ENCODE peak calls at places on chromosomes 7 and 10, in seven cellular contexts. N, Z, T, I, F, H and G are unnamed samples.

GRCh38 chr7:140239653-140239935 is 62.8 kb upstream of the KDM7A start:
- DNase-seq in H (no peak), I (no peak), Z (no peak), F (no peak), N (no peak), T (no peak), G (no peak)

GRCh38 chr10:123795196-123795780 is 96.3 kb downstream of the CPXM2 start:
- DNase-seq in T (no peak), I (no peak), F (no peak), N (no peak), Z (no peak), H (no peak), G (no peak)

GRCh38 chr7:90474284-90475210 is 5.1 kb downstream of the PTTG1IP2 start:
- DNase-seq in F (peak; percentile 91), N (no peak), T (no peak), Z (no peak), H (no peak), I (peak; percentile 64), G (no peak)

GRCh38 chr7:73842248-73842895 is at the start of gene METTL27:
- DNase-seq in Z (peak; percentile 95), I (no peak), T (peak; percentile 97), N (peak; percentile 97), H (no peak), F (peak; percentile 91), G (peak; percentile 97)

GRCh38 chr7:131861620-131862346 is 305.4 kb upstream of the PODXL start:
- DNase-seq in I (no peak), N (no peak), Z (no peak), H (no peak), F (no peak), T (no peak), G (no peak)

GRCh38 chr7:47901542-47901941 is 46.7 kb downstream of the PKD1L1 start:
- DNase-seq in T (no peak), N (no peak), I (no peak), Z (no peak), H (peak; percentile 12), F (peak; percentile 50), G (no peak)

GRCh38 chr10:116857156-116857555 is 7.9 kb downstream of the ENO4 start:
- DNase-seq in N (no peak), H (no peak), F (no peak), I (no peak), Z (no peak), T (no peak), G (no peak)

GRCh38 chr10:94042001-94042813 is 48.5 kb downstream of the PLCE1 start:
- DNase-seq in H (no peak), T (peak; percentile 39), N (no peak), Z (no peak), I (no peak), F (peak; percentile 65), G (no peak)

GRCh38 chr10:50456711-50457110 is 167.0 kb downstream of the SGMS1 start:
- DNase-seq in Z (no peak), T (no peak), H (no peak), N (no peak), F (no peak), I (no peak), G (no peak)

GRCh38 chr10:97685395-97685958 is 1.6 kb downstream of the AVPI1 start:
- DNase-seq in H (no peak), Z (peak; percentile 67), N (no peak), I (peak; percentile 41), T (no peak), F (peak; percentile 22), G (no peak)

GRCh38 chr7:156612930-156613329 is 27.6 kb upstream of the RNF32 start:
- DNase-seq in Z (no peak), I (no peak), N (no peak), F (no peak), T (no peak), H (no peak), G (no peak)

GRCh38 chr10:13637303-13637856 is 50.6 kb downstream of the PRPF18 start:
- DNase-seq in T (no peak), N (no peak), I (no peak), F (no peak), H (no peak), Z (no peak), G (no peak)

GRCh38 chr10:18233775-18234174 is 93.6 kb downstream of the CACNB2 start:
- DNase-seq in F (peak; percentile 16), H (no peak), Z (no peak), T (peak; percentile 19), N (no peak), I (no peak), G (no peak)

GRCh38 chr10:22246680-22247391 is 29.0 kb upstream of the EBLN1 start:
- DNase-seq in H (peak; percentile 86), T (peak; percentile 35), N (no peak), Z (no peak), I (peak; percentile 95), F (peak; percentile 58), G (no peak)

DNA sequence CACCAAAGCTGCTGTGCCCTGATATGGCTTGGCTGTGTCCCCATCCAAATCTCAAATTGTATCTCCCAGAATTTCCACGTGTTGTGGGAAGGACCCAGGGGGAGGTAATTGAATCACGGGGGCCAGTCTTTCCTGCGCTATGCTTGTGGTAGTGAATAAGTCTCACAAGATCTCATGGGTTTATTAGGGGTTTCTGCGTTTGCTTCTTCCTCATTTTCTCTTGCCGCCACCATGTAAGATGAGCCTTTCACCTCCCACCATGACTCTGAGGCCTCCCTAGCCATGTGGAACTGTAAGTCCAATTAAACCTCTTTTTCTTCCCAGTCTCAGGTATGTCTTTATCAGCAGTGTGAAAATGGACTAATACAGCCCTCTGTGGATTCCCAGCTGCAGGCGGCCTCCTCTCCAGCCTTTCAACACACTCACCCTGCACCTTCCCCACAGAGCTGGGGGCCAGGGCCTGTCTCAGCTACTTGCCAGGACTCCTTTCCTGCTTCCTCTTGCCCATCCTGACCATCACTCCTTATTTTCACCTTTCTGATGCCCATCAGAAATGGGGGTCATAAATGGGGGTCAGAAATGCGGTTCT is 57.2 kb upstream of the TOMM7 start:
- DNase-seq in T (no peak), I (no peak), N (no peak), Z (no peak), H (no peak), F (no peak), G (no peak)
- TF ChIP-seq CTCF in T (no peak), I (no peak), N (no peak), Z (no peak), H (no peak), F (no peak), G (no peak)

DNA sequence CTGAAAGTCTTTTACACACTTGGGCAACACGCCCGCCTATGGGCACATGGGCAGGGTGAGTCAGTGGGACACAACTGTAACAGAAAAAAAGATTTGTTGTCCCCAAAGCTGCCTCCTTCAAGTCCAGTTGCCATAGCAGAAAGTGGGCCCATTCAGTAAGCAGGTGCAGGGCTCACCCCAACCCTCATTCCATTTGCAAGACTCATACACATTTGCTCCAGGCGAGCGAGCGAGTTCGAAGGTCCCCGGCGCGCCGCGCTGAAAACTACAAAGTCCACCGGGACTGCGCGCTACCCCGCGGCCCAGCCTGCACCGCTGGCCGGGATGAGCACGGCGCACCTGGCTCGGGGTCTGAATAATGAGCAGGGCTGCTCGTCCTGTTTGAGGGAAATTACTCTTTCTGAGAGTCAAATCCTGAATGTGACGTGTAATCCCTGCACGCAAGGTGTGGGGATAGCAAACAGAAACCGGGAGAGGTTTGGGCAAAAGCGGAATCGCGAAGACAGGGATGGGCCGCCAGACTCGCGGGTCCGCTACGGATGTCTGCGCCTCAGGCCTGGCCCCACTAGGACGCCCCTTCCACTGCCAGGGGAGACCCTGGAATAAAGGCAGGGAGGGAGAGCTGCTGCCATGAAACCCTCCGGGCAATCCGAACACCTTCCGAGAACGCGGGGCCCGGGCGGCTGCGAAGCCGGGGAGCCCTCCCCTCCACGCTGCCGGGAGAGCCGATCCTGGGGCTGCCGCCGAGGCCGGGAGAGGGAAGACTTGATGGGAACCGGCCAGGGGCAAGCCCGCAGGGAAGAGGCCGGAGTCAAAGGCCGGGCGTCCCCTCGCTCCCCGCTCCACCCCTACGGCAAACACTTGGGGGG is 982 bp downstream of the COBL start:
- DNase-seq in N (no peak), F (no peak), I (no peak), T (peak; percentile 89), H (no peak), Z (peak; percentile 77), G (no peak)
- H3K4me3 ChIP-seq in N (peak overlapping the region; percentile 71), F (peak overlapping the region; percentile 39), I (peak overlapping the region; percentile 74), T (peak overlapping the region; percentile 86), H (peak overlapping the region; percentile 50), Z (peak overlapping the region; percentile 62), G (peak overlapping the region; percentile 80)

GRCh38 chr7:32059289-32060045 is 10.7 kb downstream of the PDE1C start:
- DNase-seq in H (no peak), N (no peak), I (no peak), T (peak; percentile 31), Z (no peak), F (no peak), G (no peak)
- H3K27ac ChIP-seq in H (no peak overlapping the region), N (no peak overlapping the region), I (no peak overlapping the region), T (peak overlapping the region; percentile 41), Z (no peak overlapping the region), F (no peak overlapping the region), G (no peak overlapping the region)

DNA sequence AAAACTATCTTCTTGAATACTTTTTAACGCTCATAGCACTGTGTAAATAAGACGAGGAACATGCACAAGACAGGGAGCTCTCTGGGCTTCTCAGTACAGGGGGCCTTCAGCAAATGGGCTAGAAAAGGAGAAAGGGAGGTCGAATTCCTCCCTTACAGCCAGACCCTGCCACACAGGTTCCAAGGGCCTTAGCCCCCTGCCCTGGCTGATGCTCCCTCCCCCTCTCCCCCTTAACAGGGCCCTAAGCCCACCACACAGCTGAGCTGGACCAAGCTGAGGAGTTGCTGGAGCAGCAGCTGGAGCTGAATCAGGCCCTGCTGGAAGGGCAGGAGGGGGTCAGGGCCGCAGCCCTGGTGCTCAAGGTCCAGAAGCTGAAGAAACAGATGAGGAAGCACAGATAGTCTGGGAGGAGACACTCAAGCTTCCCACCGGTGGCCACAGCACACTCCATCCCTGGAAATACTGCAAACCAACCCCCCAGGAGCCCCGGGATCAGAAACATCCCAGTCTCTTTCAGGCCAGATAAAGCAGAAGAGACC is 153.9 kb downstream of the SNX13 start:
- DNase-seq in F (no peak), T (no peak), N (no peak), H (no peak), Z (peak; percentile 48), I (no peak), G (no peak)
- TF ChIP-seq CTCF in F (no peak), T (no peak), N (no peak), H (no peak), Z (no peak), I (no peak), G (no peak)

GRCh38 chr7:64558323-64558705 is 4.6 kb downstream of the ZNF680 start:
- DNase-seq in I (no peak), T (no peak), Z (no peak), F (no peak), H (no peak), N (no peak), G (no peak)
- H3K4me3 ChIP-seq in I (no peak overlapping the region), T (no peak overlapping the region), Z (no peak overlapping the region), F (no peak overlapping the region), H (no peak overlapping the region), N (no peak overlapping the region), G (no peak overlapping the region)

GRCh38 chr10:95694665-95695064 is 938 bp upstream of the TCTN3 start:
- DNase-seq in F (no peak), T (no peak), Z (no peak), H (no peak), I (no peak), N (no peak), G (no peak)
- H3K27ac ChIP-seq in F (no peak overlapping the region), T (no peak overlapping the region), Z (no peak overlapping the region), H (peak overlapping the region; percentile 21), I (no peak overlapping the region), N (no peak overlapping the region), G (no peak overlapping the region)

GRCh38 chr10:67884313-67884841 is at the start of gene SIRT1:
- DNase-seq in F (peak; percentile 89), Z (peak; percentile 99), T (peak; percentile 99), N (peak; percentile 98), I (peak; percentile 17), H (peak; percentile 52), G (peak; percentile 97)
- TF ChIP-seq CTCF in F (no peak), Z (no peak), T (no peak), N (no peak), I (no peak), H (no peak), G (no peak)